ENCODE peak calls at places on chromosomes 16 and 17, in six cellular contexts. H is AG04450, O is heart left ventricle, J is HAP-1, D is cardiac fibroblast, V is right cardiac atrium. B is an unnamed sample.

GRCh38 chr16:47366228-47366627 is 94.6 kb downstream of the ITFG1 start:
- DNase-seq in O (no peak), J (no peak), D (no peak), H (no peak), V (no peak), B (no peak)

GRCh38 chr17:61219460-61219859 is 180.2 kb upstream of the TBX2 start:
- DNase-seq in H (peak), J (no peak), D (peak), V (peak), O (peak), B (peak)

GRCh38 chr17:68587847-68588246 is 13.3 kb downstream of the FAM20A start:
- DNase-seq in V (no peak), H (no peak), O (no peak), J (no peak), D (peak), B (no peak)

GRCh38 chr16:75860654-75861053 is 134.4 kb upstream of the CPHXL start:
- DNase-seq in V (peak), J (peak), O (no peak), D (no peak), H (no peak), B (no peak)

GRCh38 chr16:27851586-27851985 is 211.9 kb downstream of the GSG1L start:
- DNase-seq in V (no peak), H (no peak), J (no peak), D (no peak), O (no peak), B (no peak)

GRCh38 chr17:76567634-76568432 is 17.8 kb downstream of the ST6GALNAC2 start:
- DNase-seq in H (no peak), V (no peak), J (no peak), O (no peak), D (no peak), B (no peak)

GRCh38 chr16:87442581-87442966 is 50.2 kb downstream of the ZCCHC14 start:
- DNase-seq in H (no peak), V (no peak), O (no peak), J (no peak), D (no peak), B (no peak)

GRCh38 chr17:72176902-72177660 is 56.3 kb downstream of the SOX9 start:
- DNase-seq in O (no peak), H (no peak), V (no peak), D (no peak), J (no peak), B (no peak)

GRCh38 chr17:42329025-42329976 is 41.0 kb downstream of the STAT5A start:
- DNase-seq in D (peak), H (peak), V (no peak), J (peak), O (no peak), B (no peak)

GRCh38 chr16:73337897-73338296 is 290.0 kb upstream of the ZFHX3 start:
- DNase-seq in O (no peak), V (no peak), D (no peak), J (no peak), H (no peak), B (no peak)

GRCh38 chr17:44786551-44787081 is 27.8 kb downstream of the ADAM11 start:
- DNase-seq in O (peak), D (no peak), V (peak), H (no peak), J (no peak), B (no peak)

GRCh38 chr17:7440113-7440822 is 956 bp downstream of the FGF11 start:
- DNase-seq in O (peak), V (peak), D (peak), J (peak), H (no peak), B (no peak)

GRCh38 chr16:1013593-1013900 is 32.0 kb downstream of the SOX8 start:
- DNase-seq in J (no peak), V (no peak), O (no peak), H (no peak), D (no peak), B (no peak)

GRCh38 chr17:16374129-16374528 is 6.8 kb upstream of the UBB start:
- DNase-seq in J (no peak), D (peak), O (peak), V (no peak), H (no peak), B (peak)

GRCh38 chr17:13265306-13265705 is 247.5 kb upstream of the ELAC2 start:
- DNase-seq in J (no peak), V (no peak), D (peak), H (no peak), O (no peak), B (no peak)

DNA sequence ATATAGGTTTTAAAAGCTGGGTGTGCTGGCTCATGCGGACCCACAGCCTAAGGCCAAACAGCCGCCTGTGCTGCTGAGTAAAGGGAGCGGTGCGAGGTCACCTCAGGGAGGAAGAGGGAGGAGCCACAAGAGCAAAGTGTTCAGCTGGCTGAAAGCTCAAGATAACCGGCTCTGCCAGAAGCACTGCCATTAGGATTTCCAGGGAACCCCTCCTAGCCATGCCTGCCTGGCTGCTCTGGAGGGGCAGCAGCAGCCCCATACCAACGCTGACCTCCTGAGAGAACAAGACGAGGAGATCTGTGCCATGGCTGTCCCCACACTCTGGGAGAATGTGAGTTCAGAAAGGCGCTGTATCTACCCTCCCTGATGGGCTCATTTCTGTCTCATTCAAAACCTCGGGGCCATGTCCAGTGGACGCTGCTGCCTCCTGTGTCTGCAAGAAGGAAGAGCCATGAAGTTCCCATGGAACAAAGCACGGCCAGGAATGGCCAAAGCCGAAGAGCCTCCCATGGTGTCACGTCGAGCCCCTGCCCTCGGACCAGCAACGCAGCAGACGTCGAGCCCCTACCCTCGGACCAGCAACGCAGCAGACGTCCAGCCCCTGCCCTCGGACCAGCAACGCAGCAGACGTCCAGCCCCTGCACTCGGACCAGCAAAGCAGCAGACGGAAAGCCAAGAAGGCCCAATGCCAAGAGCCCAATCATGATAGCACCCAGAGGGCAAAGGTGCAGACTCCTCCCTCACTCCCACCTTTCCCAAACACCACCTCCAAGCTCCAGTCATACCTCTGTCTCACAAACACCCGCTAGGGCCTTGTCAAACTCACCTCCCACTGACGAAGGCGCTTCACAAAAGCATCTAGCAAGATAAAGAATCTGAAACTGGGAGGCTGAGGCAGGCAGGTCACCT is 107.0 kb downstream of the ANKRD11 start:
- DNase-seq in H (no peak), O (peak), D (peak), V (no peak), J (peak), B (no peak)
- H3K4me3 ChIP-seq in H (no peak), O (no peak), D (no peak), V (no peak), J (no peak), B (no peak)

GRCh38 chr17:36705651-36706436 is 104.5 kb downstream of the MRM1 start:
- DNase-seq in D (peak), V (no peak), J (peak), H (no peak), O (no peak), B (no peak)

GRCh38 chr17:36706437-36706731 is 105.0 kb downstream of the MRM1 start:
- DNase-seq in J (no peak), H (no peak), V (no peak), D (no peak), O (no peak), B (no peak)

GRCh38 chr17:36707904-36708303 is 106.5 kb downstream of the MRM1 start:
- DNase-seq in D (no peak), J (no peak), O (no peak), V (no peak), H (no peak), B (no peak)

GRCh38 chr17:36697907-36698526 is 96.6 kb downstream of the MRM1 start:
- DNase-seq in H (no peak), O (no peak), V (no peak), D (no peak), J (peak), B (no peak)

DNA sequence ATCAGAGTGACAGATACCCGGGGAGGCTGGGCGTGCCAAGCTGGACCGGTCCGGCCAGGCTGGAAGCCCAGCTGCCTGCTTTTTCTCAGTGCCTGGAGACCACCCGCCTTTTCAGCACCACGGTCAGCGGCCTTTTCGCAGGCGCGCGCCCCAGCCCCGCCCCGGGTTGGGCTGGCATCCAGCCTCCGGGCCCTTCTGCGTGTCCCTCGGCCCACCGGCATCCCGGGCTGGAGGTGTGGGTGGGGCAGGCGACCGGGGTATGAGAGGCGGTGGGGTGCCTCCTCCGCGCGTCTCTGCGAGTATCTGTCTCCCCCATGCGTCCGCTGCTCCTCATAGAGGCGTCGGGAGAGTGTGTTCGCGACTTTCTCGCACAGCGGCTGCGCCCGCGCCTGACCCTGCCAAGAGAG is 102.5 kb downstream of the MRM1 start:
- DNase-seq in V (peak), D (peak), J (peak), O (peak), H (no peak), B (no peak)
- H3K4me3 ChIP-seq in V (no peak), D (no peak), J (no peak), O (no peak), H (peak), B (peak)

GRCh38 chr16:19718624-19718965 is 524 bp downstream of the IQCK start:
- DNase-seq in H (no peak), V (no peak), D (no peak), J (peak), O (no peak), B (no peak)
- H3K4me3 ChIP-seq in H (peak), V (peak), D (peak), J (peak), O (peak), B (peak)

GRCh38 chr17:66714046-66715023 is 120.6 kb upstream of the CACNG5 start:
- DNase-seq in V (no peak), H (no peak), D (no peak), O (no peak), J (no peak), B (no peak)

GRCh38 chr17:66715076-66715675 is 119.7 kb upstream of the CACNG5 start:
- DNase-seq in V (no peak), H (no peak), J (no peak), O (no peak), D (no peak), B (no peak)

GRCh38 chr17:66715745-66716156 is 119.2 kb upstream of the CACNG5 start:
- DNase-seq in H (peak), O (no peak), J (peak), V (no peak), D (peak), B (no peak)

GRCh38 chr17:66717680-66718079 is 117.2 kb upstream of the CACNG5 start:
- DNase-seq in V (no peak), O (no peak), D (no peak), J (no peak), H (no peak), B (peak)

GRCh38 chr17:66716236-66717026 is 118.5 kb upstream of the CACNG5 start:
- DNase-seq in V (no peak), D (no peak), O (no peak), H (no peak), J (peak), B (no peak)
- H3K4me3 ChIP-seq in V (no peak), D (no peak), O (no peak), H (no peak), J (no peak), B (no peak)

DNA sequence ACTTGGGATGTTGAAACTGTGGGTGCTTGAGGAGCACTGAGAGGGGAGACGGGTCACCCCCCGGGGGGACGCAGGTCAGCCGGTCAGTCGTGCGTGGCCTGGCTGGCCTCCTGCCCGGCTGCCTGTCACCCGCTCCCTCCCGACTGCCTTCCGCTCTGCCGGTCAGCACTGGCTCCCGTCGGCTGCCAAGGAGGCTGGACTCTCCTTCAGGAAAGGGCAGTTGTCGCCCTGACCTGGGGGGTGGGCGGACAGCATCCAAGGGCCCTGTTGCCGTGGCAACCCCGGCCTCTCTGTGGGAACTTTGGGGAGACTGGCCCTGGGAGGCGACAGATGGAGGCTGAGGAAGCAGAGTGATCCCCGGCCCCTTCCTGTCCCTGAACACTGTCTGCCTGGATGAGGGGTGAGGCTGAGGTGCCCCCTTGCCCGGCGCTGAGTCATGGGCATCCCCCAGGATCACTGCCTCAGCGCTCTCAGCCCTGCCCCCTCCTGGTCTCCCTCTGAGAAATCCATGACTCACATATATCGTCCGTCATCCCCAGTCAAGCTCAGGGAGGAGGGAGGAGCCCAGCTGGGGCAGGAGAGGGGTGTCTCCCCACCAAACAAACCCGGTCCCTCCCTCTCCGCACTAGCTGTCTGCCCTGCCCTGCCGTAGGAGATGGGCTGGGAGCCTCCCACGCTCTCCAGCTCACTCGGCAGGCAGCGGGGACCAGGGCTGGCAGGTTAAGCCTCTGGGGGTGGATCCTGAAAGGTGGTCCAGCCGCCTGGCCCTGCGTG is at the start of gene ADGRG1:
- DNase-seq in H (peak), V (peak), J (peak), O (peak), D (peak), B (peak)
- H3K4me3 ChIP-seq in H (peak), V (peak), J (no peak), O (peak), D (peak), B (peak)

GRCh38 chr17:30824356-30825145 is at the start of gene CRLF3:
- DNase-seq in D (peak), H (peak), O (peak), V (peak), J (peak), B (peak)

GRCh38 chr17:30824002-30824355 is 513 bp downstream of the CRLF3 start:
- DNase-seq in H (no peak), D (peak), J (peak), O (no peak), V (peak), B (no peak)

GRCh38 chr17:30819941-30820705 is 4.4 kb downstream of the CRLF3 start:
- DNase-seq in J (no peak), D (peak), O (no peak), H (no peak), V (no peak), B (no peak)

GRCh38 chr17:30823425-30823824 is 1.1 kb downstream of the CRLF3 start:
- DNase-seq in J (no peak), H (no peak), O (no peak), V (no peak), D (no peak), B (no peak)

DNA sequence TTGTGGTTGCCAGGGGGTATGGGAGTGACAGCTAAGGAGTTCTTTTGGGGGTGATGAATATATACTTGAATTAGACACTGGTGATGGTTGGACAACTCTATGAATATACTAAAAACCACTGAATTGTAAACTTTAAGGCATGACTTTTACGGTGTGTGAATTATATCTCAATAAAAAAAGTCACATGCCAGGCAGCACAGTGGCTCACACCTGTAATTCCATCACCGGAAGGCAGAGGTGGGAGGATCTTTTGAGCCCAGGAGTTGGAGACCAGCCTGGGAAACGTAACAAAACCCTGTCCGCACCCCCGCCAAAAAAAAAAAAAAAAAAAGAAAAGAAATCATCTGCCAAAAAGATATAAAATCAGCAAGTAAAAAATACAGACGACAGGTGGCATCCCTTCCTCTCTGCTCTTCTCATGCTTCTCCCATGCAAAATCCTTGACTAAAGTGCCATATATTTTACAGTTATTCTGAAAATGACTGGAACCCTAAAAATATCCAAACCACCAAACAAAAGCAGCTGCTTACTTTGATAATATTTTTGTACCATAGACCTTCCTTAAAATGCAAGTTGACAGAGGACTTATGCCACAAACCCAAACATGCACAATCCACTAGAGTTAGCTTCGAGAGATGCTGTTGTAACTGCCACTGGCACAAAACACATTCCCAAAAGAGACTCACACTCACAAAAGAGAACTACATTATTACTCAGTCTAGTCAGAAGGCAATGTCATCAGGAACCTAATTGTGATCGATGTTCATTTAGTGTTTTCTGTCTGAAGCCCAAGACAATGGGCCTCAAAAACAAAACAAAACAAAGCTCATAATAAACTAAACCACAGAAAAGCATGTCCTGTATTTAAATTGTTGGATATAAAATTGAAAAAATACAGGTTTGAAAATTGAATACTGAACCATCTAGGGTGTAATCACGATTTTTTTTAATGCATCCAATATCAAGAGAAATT is 2.5 kb downstream of the CRLF3 start:
- DNase-seq in V (no peak), J (no peak), D (no peak), O (no peak), H (no peak), B (no peak)
- H3K4me3 ChIP-seq in V (no peak), J (peak), D (no peak), O (peak), H (no peak), B (no peak)

GRCh38 chr17:45940293-45940692 is 45.9 kb downstream of the MAPT start:
- DNase-seq in O (no peak), D (no peak), J (no peak), V (no peak), H (no peak), B (no peak)
- H3K4me3 ChIP-seq in O (no peak), D (no peak), J (no peak), V (no peak), H (no peak), B (no peak)

GRCh38 chr16:22098538-22099255 is 6.4 kb downstream of the VWA3A start:
- DNase-seq in O (no peak), V (no peak), H (no peak), J (peak), D (peak), B (no peak)
- H3K4me3 ChIP-seq in O (no peak), V (no peak), H (peak), J (no peak), D (no peak), B (no peak)

B was measured in skeletal muscle cell.